ENCODE peak calls at places on chromosomes 7 and 10, in eight cellular contexts. One of them, this sample, is unnamed. For H3K27me3, the result is how much of the 10 kb centered on the place peaks cover.

GRCh38 chr7:24129597-24129996 is 154.4 kb upstream of the NPY start:
- DNase-seq in spleen: no peak
- DNase-seq in adrenal gland: peak
- DNase-seq in ovary: no peak
- DNase-seq in tibial nerve: no peak
- DNase-seq in IMR-90: peak
- DNase-seq in HCT116: no peak
- DNase-seq in transverse colon: no peak
- DNase-seq in this sample: no peak

GRCh38 chr7:123977081-123977480 is 52.0 kb downstream of the SPAM1 start:
- DNase-seq in tibial nerve: no peak
- DNase-seq in transverse colon: no peak
- DNase-seq in IMR-90: no peak
- DNase-seq in HCT116: no peak
- DNase-seq in ovary: no peak
- DNase-seq in adrenal gland: no peak
- DNase-seq in spleen: no peak
- DNase-seq in this sample: no peak

GRCh38 chr10:107103174-107104025 is 61.1 kb downstream of the SORCS1 start:
- DNase-seq in transverse colon: peak
- DNase-seq in spleen: no peak
- DNase-seq in ovary: no peak
- DNase-seq in IMR-90: no peak
- DNase-seq in tibial nerve: no peak
- DNase-seq in adrenal gland: no peak
- DNase-seq in HCT116: no peak
- DNase-seq in this sample: no peak

GRCh38 chr10:95861401-95861800 is 46.4 kb upstream of the CC2D2B start:
- DNase-seq in adrenal gland: no peak
- DNase-seq in spleen: no peak
- DNase-seq in transverse colon: no peak
- DNase-seq in tibial nerve: no peak
- DNase-seq in IMR-90: no peak
- DNase-seq in HCT116: no peak
- DNase-seq in ovary: no peak
- DNase-seq in this sample: no peak

GRCh38 chr10:23035569-23035968 is 59.8 kb upstream of the MSRB2 start:
- DNase-seq in transverse colon: no peak
- DNase-seq in ovary: no peak
- DNase-seq in spleen: no peak
- DNase-seq in adrenal gland: no peak
- DNase-seq in tibial nerve: no peak
- DNase-seq in IMR-90: no peak
- DNase-seq in HCT116: peak
- DNase-seq in this sample: no peak

GRCh38 chr7:81462672-81463071 is 307.2 kb downstream of the HGF start:
- DNase-seq in transverse colon: no peak
- DNase-seq in IMR-90: peak
- DNase-seq in spleen: no peak
- DNase-seq in ovary: no peak
- DNase-seq in adrenal gland: no peak
- DNase-seq in HCT116: no peak
- DNase-seq in tibial nerve: no peak
- DNase-seq in this sample: no peak

GRCh38 chr10:100022403-100022802 is 12.7 kb upstream of the DNMBP start:
- DNase-seq in tibial nerve: no peak
- DNase-seq in adrenal gland: no peak
- DNase-seq in ovary: no peak
- DNase-seq in HCT116: no peak
- DNase-seq in spleen: no peak
- DNase-seq in IMR-90: peak
- DNase-seq in transverse colon: no peak
- DNase-seq in this sample: no peak

GRCh38 chr10:37704566-37704965 is 152.8 kb downstream of the ZNF248 start:
- DNase-seq in transverse colon: no peak
- DNase-seq in spleen: peak
- DNase-seq in adrenal gland: no peak
- DNase-seq in tibial nerve: no peak
- DNase-seq in HCT116: no peak
- DNase-seq in IMR-90: no peak
- DNase-seq in ovary: no peak
- DNase-seq in this sample: no peak

GRCh38 chr7:139321071-139321745 is 19.9 kb upstream of the FMC1 start:
- DNase-seq in IMR-90: peak
- DNase-seq in spleen: no peak
- DNase-seq in HCT116: no peak
- DNase-seq in adrenal gland: no peak
- DNase-seq in tibial nerve: no peak
- DNase-seq in transverse colon: no peak
- DNase-seq in ovary: no peak
- DNase-seq in this sample: no peak

GRCh38 chr10:22648547-22648961 is 65.8 kb downstream of the PIP4K2A start:
- DNase-seq in tibial nerve: no peak
- DNase-seq in adrenal gland: no peak
- DNase-seq in spleen: no peak
- DNase-seq in ovary: no peak
- DNase-seq in HCT116: no peak
- DNase-seq in transverse colon: no peak
- DNase-seq in IMR-90: peak
- DNase-seq in this sample: no peak

GRCh38 chr7:16203065-16203464 is 218.3 kb downstream of the CRPPA start:
- DNase-seq in tibial nerve: no peak
- DNase-seq in spleen: no peak
- DNase-seq in ovary: no peak
- DNase-seq in adrenal gland: no peak
- DNase-seq in HCT116: no peak
- DNase-seq in IMR-90: no peak
- DNase-seq in transverse colon: peak
- DNase-seq in this sample: no peak

GRCh38 chr7:9921326-9921725 is 1052.3 kb upstream of the PHF14 start:
- DNase-seq in spleen: no peak
- DNase-seq in adrenal gland: no peak
- DNase-seq in ovary: no peak
- DNase-seq in HCT116: no peak
- DNase-seq in transverse colon: no peak
- DNase-seq in tibial nerve: no peak
- DNase-seq in IMR-90: no peak
- DNase-seq in this sample: no peak

GRCh38 chr7:154874409-154875113 is 128.4 kb downstream of the PAXIP1 start:
- DNase-seq in IMR-90: no peak
- DNase-seq in adrenal gland: peak
- DNase-seq in tibial nerve: no peak
- DNase-seq in transverse colon: no peak
- DNase-seq in spleen: peak
- DNase-seq in ovary: no peak
- DNase-seq in HCT116: no peak
- DNase-seq in this sample: no peak

GRCh38 chr10:50635286-50635685 is 11.5 kb upstream of the SGMS1 start:
- DNase-seq in transverse colon: no peak
- DNase-seq in IMR-90: peak
- DNase-seq in spleen: no peak
- DNase-seq in HCT116: no peak
- DNase-seq in ovary: no peak
- DNase-seq in adrenal gland: no peak
- DNase-seq in tibial nerve: no peak
- DNase-seq in this sample: no peak

GRCh38 chr10:70672165-70672992 is at the start of gene ADAMTS14:
- DNase-seq in transverse colon: peak
- DNase-seq in spleen: peak
- DNase-seq in tibial nerve: no peak
- DNase-seq in adrenal gland: peak
- DNase-seq in HCT116: peak
- DNase-seq in IMR-90: no peak
- DNase-seq in ovary: no peak
- DNase-seq in this sample: no peak

GRCh38 chr7:114988035-114988434 is 66.1 kb downstream of the MDFIC start:
- DNase-seq in transverse colon: no peak
- DNase-seq in HCT116: no peak
- DNase-seq in spleen: no peak
- DNase-seq in tibial nerve: no peak
- DNase-seq in adrenal gland: no peak
- DNase-seq in ovary: no peak
- DNase-seq in IMR-90: no peak
- DNase-seq in this sample: no peak

GRCh38 chr7:130210181-130210935 is 2.7 kb downstream of the SSMEM1 start:
- DNase-seq in IMR-90: peak
- DNase-seq in spleen: no peak
- DNase-seq in transverse colon: no peak
- DNase-seq in tibial nerve: no peak
- DNase-seq in HCT116: no peak
- DNase-seq in ovary: no peak
- DNase-seq in adrenal gland: no peak
- DNase-seq in this sample: no peak

GRCh38 chr7:142454862-142455261 is 197.0 kb upstream of the PRSS58 start:
- DNase-seq in HCT116: no peak
- DNase-seq in adrenal gland: no peak
- DNase-seq in IMR-90: no peak
- DNase-seq in spleen: no peak
- DNase-seq in transverse colon: no peak
- DNase-seq in ovary: no peak
- DNase-seq in tibial nerve: no peak
- DNase-seq in this sample: no peak

GRCh38 chr7:142450206-142450605 is 192.3 kb upstream of the PRSS58 start:
- DNase-seq in spleen: no peak
- DNase-seq in adrenal gland: no peak
- DNase-seq in ovary: no peak
- DNase-seq in tibial nerve: no peak
- DNase-seq in IMR-90: no peak
- DNase-seq in transverse colon: no peak
- DNase-seq in HCT116: no peak
- DNase-seq in this sample: no peak

GRCh38 chr7:142451817-142452216 is 194.0 kb upstream of the PRSS58 start:
- DNase-seq in tibial nerve: no peak
- DNase-seq in adrenal gland: no peak
- DNase-seq in ovary: no peak
- DNase-seq in transverse colon: no peak
- DNase-seq in IMR-90: no peak
- DNase-seq in HCT116: no peak
- DNase-seq in spleen: no peak
- DNase-seq in this sample: no peak

GRCh38 chr7:142452791-142453190 is 194.9 kb upstream of the PRSS58 start:
- DNase-seq in spleen: no peak
- DNase-seq in transverse colon: no peak
- DNase-seq in adrenal gland: no peak
- DNase-seq in HCT116: no peak
- DNase-seq in IMR-90: no peak
- DNase-seq in tibial nerve: no peak
- DNase-seq in ovary: no peak
- DNase-seq in this sample: no peak

GRCh38 chr7:142451346-142451745 is 193.5 kb upstream of the PRSS58 start:
- DNase-seq in transverse colon: no peak
- DNase-seq in spleen: no peak
- DNase-seq in tibial nerve: no peak
- DNase-seq in HCT116: no peak
- DNase-seq in adrenal gland: no peak
- DNase-seq in ovary: no peak
- DNase-seq in IMR-90: no peak
- DNase-seq in this sample: no peak
- TF ChIP-seq POLR2A in transverse colon: no peak
- TF ChIP-seq POLR2A in spleen: no peak
- TF ChIP-seq POLR2A in tibial nerve: no peak
- TF ChIP-seq POLR2A in HCT116: no peak
- TF ChIP-seq POLR2A in adrenal gland: no peak
- TF ChIP-seq POLR2A in ovary: no peak
- TF ChIP-seq POLR2A in IMR-90: no peak
- TF ChIP-seq POLR2A in this sample: no peak

GRCh38 chr7:8176370-8177081 is 85.4 kb downstream of the ICA1 start:
- DNase-seq in HCT116: no peak
- DNase-seq in spleen: peak
- DNase-seq in adrenal gland: peak
- DNase-seq in transverse colon: peak
- DNase-seq in tibial nerve: no peak
- DNase-seq in IMR-90: no peak
- DNase-seq in ovary: no peak
- DNase-seq in this sample: no peak
- H3K27me3 ChIP-seq in HCT116: under half
- H3K27me3 ChIP-seq in spleen: under half
- H3K27me3 ChIP-seq in adrenal gland: under half
- H3K27me3 ChIP-seq in transverse colon: under half
- H3K27me3 ChIP-seq in tibial nerve: under half
- H3K27me3 ChIP-seq in IMR-90: under half
- H3K27me3 ChIP-seq in ovary: under half
- H3K27me3 ChIP-seq in this sample: under half

GRCh38 chr7:71453630-71454029 is 321.7 kb downstream of the GALNT17 start:
- DNase-seq in ovary: no peak
- DNase-seq in tibial nerve: no peak
- DNase-seq in IMR-90: no peak
- DNase-seq in spleen: no peak
- DNase-seq in HCT116: no peak
- DNase-seq in adrenal gland: no peak
- DNase-seq in transverse colon: no peak
- DNase-seq in this sample: no peak

GRCh38 chr7:71454981-71455380 is 323.0 kb downstream of the GALNT17 start:
- DNase-seq in transverse colon: no peak
- DNase-seq in IMR-90: no peak
- DNase-seq in ovary: no peak
- DNase-seq in HCT116: no peak
- DNase-seq in tibial nerve: no peak
- DNase-seq in adrenal gland: peak
- DNase-seq in spleen: no peak
- DNase-seq in this sample: no peak

GRCh38 chr7:71457881-71458590 is 326.1 kb downstream of the GALNT17 start:
- DNase-seq in HCT116: no peak
- DNase-seq in ovary: no peak
- DNase-seq in IMR-90: no peak
- DNase-seq in adrenal gland: no peak
- DNase-seq in spleen: no peak
- DNase-seq in tibial nerve: no peak
- DNase-seq in transverse colon: no peak
- DNase-seq in this sample: no peak

GRCh38 chr7:71457021-71457420 is 325.1 kb downstream of the GALNT17 start:
- DNase-seq in adrenal gland: no peak
- DNase-seq in spleen: no peak
- DNase-seq in transverse colon: no peak
- DNase-seq in HCT116: no peak
- DNase-seq in IMR-90: no peak
- DNase-seq in ovary: no peak
- DNase-seq in tibial nerve: no peak
- DNase-seq in this sample: no peak

DNA sequence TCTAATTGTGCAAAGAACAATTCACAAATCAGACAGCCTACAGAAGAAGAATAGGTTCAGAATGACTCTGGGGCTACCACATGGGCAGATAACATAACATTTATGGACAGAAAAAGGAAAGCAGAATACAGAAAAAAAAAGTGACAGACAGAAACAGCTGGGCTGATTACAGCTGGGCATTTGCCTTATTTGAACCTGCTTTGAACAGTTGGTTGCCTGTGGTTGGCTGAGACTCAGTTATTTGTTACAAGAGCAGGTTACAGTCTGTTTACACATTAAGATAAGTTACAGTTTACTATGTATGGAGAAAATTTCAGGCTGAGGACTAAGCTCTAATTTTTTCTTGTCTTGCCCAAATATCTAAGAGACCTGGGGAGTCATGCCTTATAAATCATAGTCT is 327.2 kb downstream of the GALNT17 start:
- DNase-seq in transverse colon: no peak
- DNase-seq in HCT116: no peak
- DNase-seq in adrenal gland: no peak
- DNase-seq in tibial nerve: no peak
- DNase-seq in IMR-90: no peak
- DNase-seq in ovary: no peak
- DNase-seq in spleen: no peak
- DNase-seq in this sample: no peak
- TF ChIP-seq CTCF in transverse colon: no peak
- TF ChIP-seq CTCF in HCT116: no peak
- TF ChIP-seq CTCF in adrenal gland: no peak
- TF ChIP-seq CTCF in tibial nerve: no peak
- TF ChIP-seq CTCF in IMR-90: no peak
- TF ChIP-seq CTCF in ovary: no peak
- TF ChIP-seq CTCF in spleen: no peak
- TF ChIP-seq CTCF in this sample: no peak

GRCh38 chr7:148993193-148993592 is 35.1 kb downstream of the PDIA4 start:
- DNase-seq in IMR-90: no peak
- DNase-seq in transverse colon: no peak
- DNase-seq in spleen: no peak
- DNase-seq in adrenal gland: no peak
- DNase-seq in ovary: no peak
- DNase-seq in HCT116: no peak
- DNase-seq in tibial nerve: no peak
- DNase-seq in this sample: no peak
- TF ChIP-seq POLR2A in IMR-90: no peak
- TF ChIP-seq POLR2A in transverse colon: no peak
- TF ChIP-seq POLR2A in spleen: no peak
- TF ChIP-seq POLR2A in adrenal gland: no peak
- TF ChIP-seq POLR2A in ovary: no peak
- TF ChIP-seq POLR2A in HCT116: no peak
- TF ChIP-seq POLR2A in tibial nerve: no peak
- TF ChIP-seq POLR2A in this sample: no peak